ENCODE peak calls at places on chromosomes 6 and 20, in six cellular contexts. Q is mesendoderm, K is H9, P is IMR-90, U is fibroblast of lung, Y is K562. A is an unnamed sample. For H3K27me3 and H3K4me1, the result is how much of the 10 kb centered on the place peaks cover.

GRCh38 chr20:9177278-9177677 is 108.4 kb downstream of the PLCB4 start:
- DNase-seq in Q (no peak), K (no peak), P (no peak), U (no peak), Y (no peak), A (no peak)

GRCh38 chr20:45080867-45081616 is 19.9 kb downstream of the KCNS1 start:
- DNase-seq in Q (no peak), K (no peak), P (peak), U (peak), Y (no peak), A (no peak)

GRCh38 chr20:44976698-44977097 is 10.4 kb downstream of the STK4 start:
- DNase-seq in Q (no peak), K (no peak), P (no peak), U (no peak), Y (no peak), A (no peak)

GRCh38 chr6:36499918-36500317 is 47.4 kb downstream of the STK38 start:
- DNase-seq in Q (no peak), K (no peak), P (peak), U (no peak), Y (no peak), A (no peak)

GRCh38 chr6:69311888-69312287 is 484.9 kb downstream of the LMBRD1 start:
- DNase-seq in Q (peak), K (no peak), P (no peak), U (no peak), Y (no peak), A (no peak)

GRCh38 chr20:44019638-44020335 is 105.1 kb downstream of the TOX2 start:
- DNase-seq in Q (peak), K (no peak), P (peak), U (peak), Y (no peak), A (no peak)

GRCh38 chr6:121881974-121882667 is 446.7 kb downstream of the GJA1 start:
- DNase-seq in Q (no peak), K (no peak), P (peak), U (peak), Y (no peak), A (no peak)

GRCh38 chr6:23089981-23090380 is 520.6 kb downstream of the HDGFL1 start:
- DNase-seq in Q (no peak), K (no peak), P (no peak), U (peak), Y (no peak), A (no peak)

GRCh38 chr6:35599761-35600658 is 87.3 kb upstream of the TULP1 start:
- DNase-seq in Q (no peak), K (no peak), P (peak), U (no peak), Y (no peak), A (no peak)

GRCh38 chr20:49112596-49113274 is 66.6 kb downstream of the CSE1L start:
- DNase-seq in Q (no peak), K (no peak), P (peak), U (no peak), Y (no peak), A (no peak)

GRCh38 chr20:11509776-11510175 is 407.9 kb upstream of the BTBD3 start:
- DNase-seq in Q (no peak), K (no peak), P (no peak), U (no peak), Y (no peak), A (no peak)

GRCh38 chr20:13256606-13257005 is 35.5 kb downstream of the ISM1 start:
- DNase-seq in Q (no peak), K (no peak), P (no peak), U (no peak), Y (no peak), A (no peak)

GRCh38 chr6:114108119-114109002 is 137.4 kb upstream of the HDAC2 start:
- DNase-seq in Q (peak), K (peak), P (peak), U (peak), Y (peak), A (peak)

GRCh38 chr6:169958510-169958909 is 207.1 kb downstream of the ERMARD start:
- DNase-seq in Q (no peak), K (no peak), P (no peak), U (no peak), Y (no peak), A (no peak)

GRCh38 chr6:138275976-138276375 is 57.7 kb upstream of the PBOV1 start:
- DNase-seq in Q (peak), K (peak), P (no peak), U (no peak), Y (no peak), A (no peak)

GRCh38 chr6:13479971-13480434 is 7.4 kb downstream of the GFOD1 start:
- DNase-seq in Q (peak), K (no peak), P (no peak), U (no peak), Y (no peak), A (no peak)

GRCh38 chr6:165800337-165800736 is 137.3 kb upstream of the PDE10A start:
- DNase-seq in Q (no peak), K (no peak), P (no peak), U (no peak), Y (no peak), A (no peak)

GRCh38 chr6:121639041-121639440 is 203.6 kb downstream of the GJA1 start:
- DNase-seq in Q (no peak), K (no peak), P (no peak), U (no peak), Y (no peak), A (no peak)

GRCh38 chr6:52103661-52104060 is 16.2 kb upstream of the PKHD1 start:
- DNase-seq in Q (no peak), K (no peak), P (no peak), U (no peak), Y (no peak), A (no peak)

GRCh38 chr6:137975058-137975940 is 108.2 kb downstream of the TNFAIP3 start:
- DNase-seq in Q (peak), K (no peak), P (peak), U (peak), Y (no peak), A (no peak)

GRCh38 chr6:5866547-5867051 is 140.1 kb downstream of the NRN1 start:
- DNase-seq in Q (no peak), K (no peak), P (peak), U (peak), Y (no peak), A (no peak)

GRCh38 chr6:16146527-16146955 is 17.7 kb downstream of the MYLIP start:
- DNase-seq in Q (no peak), K (no peak), P (no peak), U (peak), Y (no peak), A (no peak)

GRCh38 chr6:158751842-158752424 is 67.2 kb downstream of the EZR start:
- DNase-seq in Q (no peak), K (no peak), P (no peak), U (no peak), Y (no peak), A (no peak)

GRCh38 chr20:24850206-24850605 is 98.9 kb upstream of the CST7 start:
- DNase-seq in Q (no peak), K (no peak), P (no peak), U (no peak), Y (no peak), A (no peak)

GRCh38 chr6:113997106-113997505 is 26.2 kb upstream of the HDAC2 start:
- DNase-seq in Q (no peak), K (no peak), P (peak), U (peak), Y (no peak), A (no peak)

GRCh38 chr6:33856655-33857054 is 52.9 kb upstream of the MLN start:
- DNase-seq in Q (no peak), K (no peak), P (no peak), U (no peak), Y (no peak), A (no peak)

GRCh38 chr20:25249198-25249931 is 1.5 kb downstream of the PYGB start:
- DNase-seq in Q (no peak), K (peak), P (peak), U (peak), Y (no peak), A (no peak)

GRCh38 chr6:53029761-53030160 is 34.7 kb upstream of the GSTA4 start:
- DNase-seq in Q (no peak), K (no peak), P (no peak), U (no peak), Y (no peak), A (no peak)

GRCh38 chr6:80460396-80460912 is 354.0 kb downstream of the BCKDHB start:
- DNase-seq in Q (no peak), K (no peak), P (peak), U (peak), Y (no peak), A (no peak)

GRCh38 chr20:61874421-61875068 is 191.1 kb downstream of the TAF4 start:
- DNase-seq in Q (peak), K (peak), P (peak), U (peak), Y (peak), A (no peak)

GRCh38 chr6:17281100-17281496 is at the start of gene RBM24:
- DNase-seq in Q (peak), K (peak), P (peak), U (peak), Y (no peak), A (no peak)

GRCh38 chr6:56144538-56145324 is 102.6 kb downstream of the COL21A1 start:
- DNase-seq in Q (no peak), K (no peak), P (peak), U (peak), Y (no peak), A (no peak)

GRCh38 chr6:19369770-19370169 is 467.4 kb upstream of the ID4 start:
- DNase-seq in Q (peak), K (no peak), P (no peak), U (no peak), Y (no peak), A (no peak)

GRCh38 chr6:135094403-135094821 is 39.8 kb upstream of the HBS1L start:
- DNase-seq in Q (no peak), K (no peak), P (peak), U (no peak), Y (no peak), A (no peak)

GRCh38 chr20:63394635-63395455 is 33.7 kb upstream of the CHRNA4 start:
- DNase-seq in Q (no peak), K (no peak), P (no peak), U (no peak), Y (no peak), A (no peak)

GRCh38 chr20:61477366-61477966 is 225.4 kb downstream of the CDH4 start:
- DNase-seq in Q (no peak), K (peak), P (no peak), U (no peak), Y (no peak), A (no peak)

GRCh38 chr6:106727480-106728153 is 98.2 kb downstream of the QRSL1 start:
- DNase-seq in Q (no peak), K (no peak), P (no peak), U (no peak), Y (no peak), A (no peak)

GRCh38 chr6:106724337-106724736 is 95.0 kb downstream of the QRSL1 start:
- DNase-seq in Q (no peak), K (no peak), P (no peak), U (no peak), Y (no peak), A (no peak)

GRCh38 chr6:106728296-106728870 is 99.0 kb downstream of the QRSL1 start:
- DNase-seq in Q (no peak), K (no peak), P (no peak), U (no peak), Y (no peak), A (no peak)

GRCh38 chr6:106729848-106730247 is 100.5 kb downstream of the QRSL1 start:
- DNase-seq in Q (no peak), K (no peak), P (no peak), U (no peak), Y (no peak), A (no peak)

DNA sequence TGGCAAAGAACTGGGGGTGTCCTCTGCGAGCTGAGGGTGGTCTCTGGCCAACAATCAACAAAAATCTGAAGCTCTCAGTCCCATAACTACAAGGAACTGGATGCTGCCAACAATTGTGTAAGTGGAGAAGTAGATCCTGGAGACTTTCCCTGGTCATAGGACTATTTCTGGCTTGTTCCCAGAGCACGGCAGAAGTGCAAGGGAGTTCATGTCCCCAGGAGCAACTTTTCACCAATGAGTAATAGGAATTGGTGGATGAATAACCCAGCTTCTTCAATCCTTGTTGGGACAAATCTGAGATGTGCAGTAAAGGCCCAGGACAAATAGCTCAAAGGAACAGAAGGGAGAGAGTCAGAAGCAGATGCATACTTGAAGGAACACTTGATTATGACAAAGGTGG is 95.5 kb downstream of the QRSL1 start:
- DNase-seq in Q (no peak), K (no peak), P (no peak), U (no peak), Y (no peak), A (no peak)
- H3K27ac ChIP-seq in Q (no peak), K (no peak), P (no peak), U (no peak), Y (no peak), A (no peak)

GRCh38 chr20:55271370-55271769 is 733.9 kb downstream of the CBLN4 start:
- DNase-seq in Q (no peak), K (no peak), P (no peak), U (no peak), Y (no peak), A (no peak)

GRCh38 chr20:55269913-55270312 is 735.4 kb downstream of the CBLN4 start:
- DNase-seq in Q (no peak), K (no peak), P (no peak), U (no peak), Y (no peak), A (no peak)

GRCh38 chr20:55273149-55273548 is 732.2 kb downstream of the CBLN4 start:
- DNase-seq in Q (no peak), K (no peak), P (no peak), U (no peak), Y (no peak), A (no peak)
- H3K27me3 ChIP-seq in Q (under half), K (under half), P (under half), U (under half), Y (under half), A (under half)

GRCh38 chr20:58570181-58570859 is 55.1 kb upstream of the APCDD1L start:
- DNase-seq in Q (no peak), K (no peak), P (no peak), U (peak), Y (no peak), A (no peak)

GRCh38 chr20:58569211-58570125 is 54.3 kb upstream of the APCDD1L start:
- DNase-seq in Q (no peak), K (no peak), P (no peak), U (no peak), Y (no peak), A (no peak)

GRCh38 chr20:58567437-58567836 is 52.2 kb upstream of the APCDD1L start:
- DNase-seq in Q (no peak), K (no peak), P (no peak), U (no peak), Y (no peak), A (no peak)

GRCh38 chr20:58566981-58567380 is 51.8 kb upstream of the APCDD1L start:
- DNase-seq in Q (no peak), K (no peak), P (no peak), U (no peak), Y (no peak), A (no peak)

DNA sequence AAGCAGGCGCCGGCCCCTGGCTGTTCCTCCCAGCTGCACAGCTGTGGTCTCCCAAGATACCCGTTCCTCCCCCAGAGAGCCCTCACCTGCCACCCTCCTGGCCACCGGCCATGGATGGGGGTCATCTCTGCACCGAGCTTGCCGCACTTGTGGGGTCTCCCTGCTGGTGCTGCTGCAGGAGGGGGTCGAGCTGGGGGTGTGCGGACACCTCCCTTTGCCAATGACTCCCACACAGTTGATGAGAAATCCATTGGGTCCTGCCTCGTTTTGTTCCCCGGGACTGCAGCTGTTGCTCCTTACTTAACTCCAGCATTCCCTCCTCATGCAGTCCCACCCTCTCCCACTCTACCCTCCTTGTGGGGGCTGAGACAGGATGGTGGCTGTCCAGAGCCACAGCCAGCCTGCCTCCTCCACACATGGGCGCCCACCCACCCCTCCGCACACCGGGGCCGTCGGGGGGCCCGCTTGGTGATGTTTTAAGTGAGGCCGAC is 53.3 kb upstream of the APCDD1L start:
- DNase-seq in Q (no peak), K (no peak), P (no peak), U (no peak), Y (no peak), A (no peak)
- H3K4me1 ChIP-seq in Q (under half), K (under half), P (under half), U (under half), Y (under half), A (under half)

DNA sequence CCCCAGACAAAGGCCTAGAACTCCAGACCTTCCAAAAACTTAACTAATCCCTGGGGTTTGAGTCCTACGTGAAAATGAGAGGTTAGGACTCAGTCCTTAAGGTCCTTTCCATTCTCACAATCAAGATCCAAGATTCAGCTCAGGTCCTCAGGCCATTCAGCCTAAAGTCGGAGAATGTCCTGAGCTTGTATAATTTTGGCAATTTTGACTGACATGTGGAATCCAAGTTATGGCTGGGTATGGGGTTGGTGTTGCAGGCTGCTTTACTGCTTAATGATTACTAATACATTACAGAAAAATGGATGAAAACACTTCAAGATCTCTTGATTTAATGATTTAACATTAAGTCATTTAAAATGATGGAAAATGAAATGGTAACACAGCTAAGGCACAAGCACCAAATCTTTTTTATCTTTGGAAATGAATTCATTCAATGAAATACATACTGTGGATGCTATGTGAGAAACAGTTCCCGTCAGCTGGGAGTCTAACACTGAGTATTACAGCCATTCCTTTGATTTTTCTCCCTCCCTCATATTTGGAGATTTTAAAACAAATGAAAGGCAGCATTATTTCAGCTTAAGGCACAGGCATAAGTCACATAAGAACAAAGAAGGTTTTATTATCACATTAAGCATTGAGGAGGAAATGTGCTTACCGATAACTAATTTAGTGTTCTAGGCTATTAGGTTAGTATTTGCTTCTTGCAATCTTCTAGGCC is 1.3 kb downstream of the ARHGAP18 start:
- DNase-seq in Q (no peak), K (no peak), P (no peak), U (no peak), Y (no peak), A (no peak)
- H3K27ac ChIP-seq in Q (no peak), K (no peak), P (no peak), U (peak), Y (peak), A (no peak)